ENCODE peak calls at places on chromosomes 13 and 19, in nine cellular contexts. L is progenitor cell of endocrine pancreas, K is ovary, M is uterus, W is lower leg skin, N is heart right ventricle, U is right lobe of liver, C is astrocyte of the cerebellum, F is fibroblast of lung. S is an unnamed sample.

GRCh38 chr13:51895906-51896888 is 34.4 kb downstream of the CCDC70 start:
- DNase-seq in L (peak; percentile 38), K (no peak), M (no peak), W (no peak), N (peak; percentile 43), U (peak; percentile 47), C (peak; percentile 18), F (peak; percentile 50), S (no peak)

GRCh38 chr13:101303512-101303911 is 112.8 kb downstream of the NALCN start:
- DNase-seq in L (no peak), K (no peak), M (no peak), W (no peak), N (no peak), U (no peak), C (no peak), F (no peak), S (no peak)

GRCh38 chr13:40819797-40820315 is 30.4 kb downstream of the SLC25A15 start:
- DNase-seq in L (no peak), K (no peak), M (no peak), W (no peak), N (no peak), U (no peak), C (no peak), F (no peak), S (no peak)

GRCh38 chr19:37309834-37310575 is 60.9 kb upstream of the ZNF527 start:
- DNase-seq in L (no peak), K (no peak), M (no peak), W (peak; percentile 57), N (no peak), U (no peak), C (no peak), F (no peak), S (no peak)

GRCh38 chr19:1252818-1253513 is 4.6 kb downstream of the MIDN start:
- DNase-seq in L (no peak), K (peak; percentile 90), M (peak; percentile 96), W (peak; percentile 98), N (peak; percentile 94), U (peak; percentile 90), C (peak; percentile 88), F (peak; percentile 98), S (peak; percentile 98)

GRCh38 chr19:18440421-18440877 is 2.5 kb upstream of the ISYNA1 start:
- DNase-seq in L (no peak), K (peak; percentile 60), M (no peak), W (no peak), N (no peak), U (no peak), C (no peak), F (no peak), S (no peak)

GRCh38 chr19:15199652-15200574 is 882 bp downstream of the NOTCH3 start:
- DNase-seq in L (peak; percentile 81), K (peak; percentile 75), M (no peak), W (no peak), N (no peak), U (no peak), C (no peak), F (peak; percentile 37), S (no peak)

GRCh38 chr13:27599845-27600553 is 20.3 kb downstream of the LNX2 start:
- DNase-seq in L (no peak), K (no peak), M (no peak), W (no peak), N (no peak), U (no peak), C (peak; percentile 75), F (peak; percentile 86), S (no peak)

GRCh38 chr13:88744289-88744688 is 1073.1 kb downstream of the SLITRK5 start:
- DNase-seq in L (no peak), K (no peak), M (no peak), W (no peak), N (no peak), U (no peak), C (no peak), F (no peak), S (no peak)

GRCh38 chr19:50573741-50574461 is 5.7 kb upstream of the LRRC4B start:
- DNase-seq in L (no peak), K (no peak), M (no peak), W (no peak), N (no peak), U (no peak), C (no peak), F (no peak), S (no peak)

GRCh38 chr13:85974604-85975366 is 175.6 kb upstream of the SLITRK6 start:
- DNase-seq in L (no peak), K (no peak), M (no peak), W (no peak), N (no peak), U (no peak), C (no peak), F (peak; percentile 45), S (no peak)

GRCh38 chr19:13761423-13761822 is 2.9 kb upstream of the MRI1 start:
- DNase-seq in L (no peak), K (no peak), M (no peak), W (no peak), N (no peak), U (no peak), C (no peak), F (no peak), S (no peak)
- TF ChIP-seq CTCF in L (no peak), K (no peak), M (no peak), W (no peak), N (no peak), U (no peak), C (peak; percentile 11), F (no peak), S (peak; percentile 17)

GRCh38 chr19:40603071-40603718 is 2.0 kb downstream of the LTBP4 start:
- DNase-seq in L (no peak), K (no peak), M (no peak), W (peak; percentile 83), N (no peak), U (no peak), C (no peak), F (peak; percentile 67), S (no peak)
- TF ChIP-seq CTCF in L (no peak), K (no peak), M (no peak), W (no peak), N (no peak), U (no peak), C (peak; percentile 11), F (no peak), S (peak; percentile 6)

GRCh38 chr19:55096061-55096701 is 20.5 kb downstream of the EPS8L1 start:
- DNase-seq in L (no peak), K (no peak), M (no peak), W (no peak), N (no peak), U (no peak), C (no peak), F (no peak), S (no peak)
- TF ChIP-seq CTCF in L (no peak), K (no peak), M (no peak), W (no peak), N (no peak), U (no peak), C (no peak), F (no peak), S (no peak)

DNA sequence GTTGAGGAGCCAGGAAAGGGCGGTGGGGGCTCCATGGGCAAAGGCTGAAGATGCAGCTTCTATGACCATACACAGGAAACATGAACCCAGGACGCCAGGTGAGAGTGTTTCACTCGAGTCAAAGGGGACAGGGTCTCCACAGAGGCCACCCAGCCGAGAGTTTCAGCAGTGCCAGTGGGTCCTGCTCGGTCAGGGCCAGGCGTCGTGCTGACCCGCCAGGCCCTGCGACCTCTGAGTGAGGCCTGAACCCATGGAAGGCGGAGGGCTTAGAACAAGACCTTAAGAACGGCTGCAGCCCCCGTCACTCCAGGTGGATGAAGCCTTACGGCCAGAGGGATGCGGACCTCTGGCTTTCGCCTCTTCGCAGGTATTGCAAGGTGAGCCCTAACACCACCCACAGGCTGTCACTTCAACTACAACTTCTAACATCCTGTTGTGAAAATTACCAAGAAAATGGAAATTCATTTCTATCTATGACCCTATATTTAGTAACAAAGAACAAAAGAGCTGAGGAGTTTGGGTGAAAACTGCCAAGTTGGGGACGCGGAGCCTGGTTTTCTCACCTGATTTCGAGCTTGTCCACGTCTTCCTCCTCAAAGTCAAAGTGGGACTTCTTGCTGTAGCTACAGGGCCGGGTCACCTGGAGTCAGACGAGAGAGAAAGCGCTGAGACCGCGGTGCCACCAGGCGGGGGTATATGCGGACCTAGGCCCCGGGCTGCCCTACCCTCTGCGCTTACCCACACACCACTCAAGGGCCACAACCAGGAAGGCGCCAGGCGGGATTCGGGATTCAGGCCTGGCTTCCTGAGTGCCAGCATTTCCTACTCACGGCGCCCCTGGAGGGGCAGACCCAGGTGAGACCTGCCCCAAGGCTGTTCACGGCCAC is 50.1 kb upstream of the C13orf46 start:
- DNase-seq in L (no peak), K (no peak), M (no peak), W (no peak), N (no peak), U (no peak), C (no peak), F (no peak), S (no peak)
- TF ChIP-seq CTCF in L (no peak), K (no peak), M (no peak), W (no peak), N (no peak), U (no peak), C (no peak), F (no peak), S (no peak)

GRCh38 chr13:34512811-34513210 is 429.3 kb upstream of the NBEA start:
- DNase-seq in L (no peak), K (no peak), M (no peak), W (no peak), N (no peak), U (no peak), C (no peak), F (no peak), S (no peak)
- TF ChIP-seq CTCF in L (no peak), K (no peak), M (no peak), W (no peak), N (no peak), U (no peak), C (no peak), F (no peak), S (no peak)

DNA sequence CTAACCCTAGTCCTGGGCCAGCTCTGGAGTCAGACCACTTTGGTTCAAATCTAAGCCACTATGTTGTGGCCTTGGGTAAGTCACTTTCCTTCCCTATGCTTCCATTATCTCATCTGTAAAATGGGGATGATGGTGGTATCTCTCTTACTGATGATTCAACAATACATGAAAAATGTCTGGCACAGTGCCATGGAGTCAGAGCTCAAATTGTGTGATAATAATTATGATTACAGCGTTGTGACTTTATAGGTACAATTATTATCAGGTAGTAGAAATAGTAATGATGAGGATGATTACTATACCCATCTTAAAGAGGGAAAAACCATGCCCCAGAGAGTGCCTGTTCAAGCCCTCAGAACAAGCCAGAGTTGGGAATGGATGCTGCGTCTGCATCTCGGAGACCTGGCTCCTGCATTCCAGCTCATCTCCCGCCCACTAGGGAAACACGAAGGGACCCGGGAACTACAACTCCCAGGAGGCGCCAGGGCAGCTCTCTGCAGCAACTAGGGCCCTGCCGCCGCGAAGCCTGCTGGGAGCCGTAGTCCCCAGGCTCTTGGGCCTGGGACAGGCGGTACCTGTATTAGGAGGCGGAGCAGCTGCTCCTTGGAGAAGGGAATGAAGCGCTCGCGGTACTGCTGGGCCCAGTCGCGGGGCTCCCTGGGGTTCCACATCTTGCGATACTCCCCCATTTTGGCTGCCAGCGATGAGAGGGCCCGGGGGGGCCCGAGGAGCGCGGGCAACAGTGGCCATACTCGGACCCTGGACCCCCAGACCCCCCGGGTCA is 832 bp downstream of the TMEM143 start:
- DNase-seq in L (peak; percentile 95), K (peak; percentile 94), M (peak; percentile 95), W (peak; percentile 98), N (peak; percentile 96), U (peak; percentile 97), C (peak; percentile 87), F (peak; percentile 95), S (peak; percentile 97)
- TF ChIP-seq CTCF in L (no peak), K (no peak), M (peak; percentile 19), W (no peak), N (no peak), U (no peak), C (no peak), F (no peak), S (no peak)

S was measured in osteocyte.